ENCODE peak calls at places on chromosome 6, in nine cellular contexts. T is AG10803; E is BE2C; Q is neural crest cell; Z is pancreas; K is NCI-H748 treated with DMSO at 0.1 percent for 48 hours; S is stimulated activated CD4-positive, alpha-beta T cell treated with anti-CD3 and anti-CD28 coated beads, Interleukin-1b, Interleukin-23, amount 100 ng/mL, for 24 hours; C is stimulated activated CD8-positive, alpha-beta memory T cell treated with anti-CD3 and anti-CD28 coated beads, Interleukin-7, amount 100 ng/mL, for 24 hours; B is NCI-H460. J is an unnamed sample.

GRCh38 chr6:155014137-155014536 is 19.0 kb downstream of the TIAM2 start:
- DNase-seq in S (no peak), E (no peak), Z (no peak), C (no peak), B (no peak), Q (no peak), T (no peak), K (no peak), J (no peak)

GRCh38 chr6:149999636-150000035 is 25.7 kb downstream of the RAET1L start:
- DNase-seq in E (no peak), B (no peak), T (no peak), S (no peak), Z (no peak), Q (no peak), C (no peak), K (no peak), J (no peak)

GRCh38 chr6:142944126-142945066 is 580 bp downstream of the HIVEP2 start:
- DNase-seq in K (peak; percentile 16), E (peak; percentile 27), Z (peak; percentile 89), B (no peak), C (peak; percentile 87), Q (peak; percentile 46), S (peak; percentile 67), T (peak; percentile 85), J (peak; percentile 70)

GRCh38 chr6:112030965-112031660 is 22.8 kb upstream of the CCN6 start:
- DNase-seq in K (no peak), S (no peak), E (no peak), T (no peak), C (no peak), Z (no peak), B (no peak), Q (no peak), J (no peak)

GRCh38 chr6:163345931-163346330 is 68.6 kb upstream of the QKI start:
- DNase-seq in Q (no peak), S (no peak), Z (no peak), K (no peak), E (no peak), T (no peak), C (no peak), B (no peak), J (no peak)

GRCh38 chr6:12354499-12354898 is 64.3 kb downstream of the EDN1 start:
- DNase-seq in C (no peak), T (peak; percentile 82), E (no peak), Q (no peak), S (no peak), Z (no peak), B (no peak), K (no peak), J (no peak)

GRCh38 chr6:3749991-3750323 is 1.6 kb downstream of the PXDC1 start:
- DNase-seq in S (no peak), Z (peak; percentile 61), C (no peak), E (no peak), K (no peak), T (peak; percentile 85), Q (no peak), B (no peak), J (no peak)

GRCh38 chr6:148382856-148383255 is 40.2 kb downstream of the SASH1 start:
- DNase-seq in B (no peak), S (no peak), E (no peak), C (no peak), Z (no peak), K (no peak), T (no peak), Q (no peak), J (no peak)

GRCh38 chr6:39302669-39303424 is 11.4 kb downstream of the KCNK17 start:
- DNase-seq in Q (peak; percentile 93), S (peak; percentile 80), C (peak; percentile 85), Z (peak; percentile 95), B (peak; percentile 68), K (peak; percentile 72), E (peak; percentile 87), T (peak; percentile 52), J (peak; percentile 92)

GRCh38 chr6:143333749-143334520 is 116.6 kb downstream of the ADAT2 start:
- DNase-seq in T (no peak), E (no peak), B (no peak), S (no peak), Z (no peak), K (no peak), C (no peak), Q (no peak), J (no peak)

GRCh38 chr6:42735976-42736375 is 9.9 kb downstream of the TBCC start:
- DNase-seq in K (no peak), Q (no peak), E (no peak), S (no peak), Z (no peak), C (no peak), B (no peak), T (no peak), J (no peak)

GRCh38 chr6:105831321-105831720 is 254.8 kb upstream of the PRDM1 start:
- DNase-seq in C (no peak), T (no peak), Z (no peak), S (no peak), Q (no peak), E (peak; percentile 23), B (no peak), K (no peak), J (no peak)

GRCh38 chr6:56278186-56278585 is 30.8 kb upstream of the COL21A1 start:
- DNase-seq in Z (no peak), K (peak; percentile 83), E (no peak), C (no peak), B (no peak), T (no peak), S (no peak), Q (no peak), J (no peak)

GRCh38 chr6:148866657-148867268 is 119.9 kb downstream of the UST start:
- DNase-seq in K (no peak), C (no peak), Q (no peak), E (no peak), B (no peak), Z (no peak), T (no peak), S (no peak), J (no peak)

GRCh38 chr6:94270040-94270689 is 850.8 kb upstream of the EPHA7 start:
- DNase-seq in C (no peak), T (no peak), Q (no peak), K (no peak), E (no peak), Z (no peak), S (no peak), B (no peak), J (no peak)

GRCh38 chr6:123913858-123914257 is 110.2 kb downstream of the NKAIN2 start:
- DNase-seq in B (no peak), K (no peak), Q (no peak), E (no peak), S (no peak), C (no peak), T (no peak), Z (no peak), J (no peak)

GRCh38 chr6:40999498-41000070 is 39.4 kb downstream of the UNC5CL start:
- DNase-seq in S (no peak), B (no peak), E (peak; percentile 53), C (no peak), Z (no peak), Q (peak; percentile 31), T (peak; percentile 56), K (no peak), J (peak; percentile 46)

GRCh38 chr6:80366721-80367120 is 260.2 kb downstream of the BCKDHB start:
- DNase-seq in C (no peak), T (peak; percentile 18), Z (no peak), S (no peak), Q (no peak), K (peak; percentile 6), B (no peak), E (peak; percentile 92), J (no peak)

GRCh38 chr6:139539852-139540251 is 165.4 kb upstream of the CITED2 start:
- DNase-seq in Q (no peak), B (peak; percentile 78), E (no peak), T (peak; percentile 97), C (no peak), Z (no peak), K (no peak), S (no peak), J (no peak)

GRCh38 chr6:31559958-31560696 is 12.0 kb upstream of the LTA start:
- DNase-seq in Z (no peak), C (no peak), Q (no peak), E (no peak), K (no peak), B (no peak), S (no peak), T (peak; percentile 67), J (no peak)

GRCh38 chr6:104601008-104601745 is 258.5 kb downstream of the HACE1 start:
- DNase-seq in Q (no peak), T (peak; percentile 13), E (peak; percentile 44), K (no peak), S (no peak), Z (no peak), C (no peak), B (no peak), J (no peak)

GRCh38 chr6:157569543-157569942 is 188.6 kb downstream of the ZDHHC14 start:
- DNase-seq in K (no peak), Q (no peak), S (no peak), E (no peak), C (no peak), Z (no peak), B (no peak), T (no peak), J (no peak)

J was measured in nephron progenitor cell.